ENCODE peak calls at places on chromosomes 5 and 9, in five cellular contexts. G, F, H, X and M are unnamed samples.

GRCh38 chr9:95494022-95494415 is 22.8 kb downstream of the PTCH1 start:
- DNase-seq in G (peak; percentile 86), F (peak; percentile 94), H (no peak), X (no peak), M (no peak)

GRCh38 chr5:159536626-159537025 is 206.3 kb upstream of the IL12B start:
- DNase-seq in G (no peak), F (no peak), H (no peak), X (no peak), M (no peak)

GRCh38 chr9:101201626-101202025 is 173.1 kb downstream of the PLPPR1 start:
- DNase-seq in G (no peak), F (no peak), H (no peak), X (no peak), M (no peak)

GRCh38 chr5:398475-399295 is 44.3 kb upstream of the EXOC3 start:
- DNase-seq in G (no peak), F (no peak), H (no peak), X (no peak), M (no peak)

GRCh38 chr5:56440871-56441740 is 208.0 kb upstream of the ANKRD55 start:
- DNase-seq in G (no peak), F (no peak), H (peak; percentile 88), X (no peak), M (no peak)

GRCh38 chr5:14148890-14149671 is 5.9 kb downstream of the TRIO start:
- DNase-seq in G (no peak), F (no peak), H (no peak), X (no peak), M (no peak)

GRCh38 chr9:76109953-76110352 is 219.5 kb downstream of the PCSK5 start:
- DNase-seq in G (no peak), F (no peak), H (peak; percentile 22), X (no peak), M (no peak)

GRCh38 chr9:127201071-127201541 is 63.5 kb upstream of the GARNL3 start:
- DNase-seq in G (no peak), F (no peak), H (peak; percentile 29), X (no peak), M (no peak)

GRCh38 chr9:77616191-77616590 is 31.9 kb downstream of the GNA14 start:
- DNase-seq in G (no peak), F (no peak), H (no peak), X (peak; percentile 64), M (no peak)

GRCh38 chr9:113541019-113541900 is 77.7 kb downstream of the RGS3 start:
- DNase-seq in G (peak; percentile 52), F (peak; percentile 88), H (peak; percentile 55), X (peak; percentile 42), M (no peak)

GRCh38 chr5:137142371-137143243 is 356.5 kb downstream of the SPOCK1 start:
- DNase-seq in G (no peak), F (peak; percentile 96), H (peak; percentile 94), X (no peak), M (no peak)

GRCh38 chr9:132114102-132114707 is 34.5 kb upstream of the MED27 start:
- DNase-seq in G (no peak), F (peak; percentile 56), H (peak; percentile 60), X (peak; percentile 52), M (peak; percentile 45)

GRCh38 chr9:114518599-114519022 is 13.3 kb upstream of the WHRN start:
- DNase-seq in G (no peak), F (no peak), H (no peak), X (no peak), M (no peak)

GRCh38 chr5:143499480-143500114 is 96.1 kb upstream of the NR3C1 start:
- DNase-seq in G (peak; percentile 16), F (peak; percentile 51), H (no peak), X (no peak), M (no peak)

GRCh38 chr9:126261584-126262356 is 64.9 kb upstream of the MVB12B start:
- DNase-seq in G (no peak), F (no peak), H (no peak), X (no peak), M (no peak)

GRCh38 chr5:149829954-149830353 is 99.8 kb downstream of the PPARGC1B start:
- DNase-seq in G (peak; percentile 37), F (peak; percentile 66), H (no peak), X (no peak), M (no peak)

GRCh38 chr9:37382161-37382981 is 40.1 kb upstream of the GRHPR start:
- DNase-seq in G (peak; percentile 71), F (peak; percentile 91), H (no peak), X (no peak), M (no peak)

GRCh38 chr9:133862585-133863041 is 124.5 kb upstream of the SARDH start:
- DNase-seq in G (no peak), F (no peak), H (no peak), X (no peak), M (no peak)

GRCh38 chr5:172499287-172499686 is 45.0 kb upstream of the SH3PXD2B start:
- DNase-seq in G (no peak), F (no peak), H (no peak), X (no peak), M (no peak)

GRCh38 chr5:4113905-4114304 is 518.3 kb downstream of the IRX1 start:
- DNase-seq in G (no peak), F (no peak), H (no peak), X (no peak), M (no peak)

GRCh38 chr5:133116601-133117000 is 64.8 kb downstream of the HSPA4 start:
- DNase-seq in G (no peak), F (peak; percentile 37), H (no peak), X (no peak), M (no peak)

GRCh38 chr5:154937186-154937717 is 759 bp downstream of the GEMIN5 start:
- DNase-seq in G (no peak), F (peak; percentile 44), H (peak; percentile 17), X (no peak), M (no peak)

GRCh38 chr5:154940375-154940771 is 500 bp upstream of the MRPL22 start:
- DNase-seq in G (no peak), F (no peak), H (no peak), X (no peak), M (no peak)

GRCh38 chr5:154934881-154935280 is 3.1 kb downstream of the GEMIN5 start:
- DNase-seq in G (no peak), F (no peak), H (no peak), X (no peak), M (no peak)

GRCh38 chr5:154940772-154941620 is at the start of gene MRPL22:
- DNase-seq in G (peak; percentile 94), F (peak; percentile 97), H (peak; percentile 93), X (peak; percentile 95), M (peak; percentile 94)

GRCh38 chr5:154937718-154938466 is at the start of gene GEMIN5:
- DNase-seq in G (peak; percentile 91), F (peak; percentile 96), H (peak; percentile 78), X (peak; percentile 88), M (peak; percentile 86)
- H3K4me2 ChIP-seq in G (peak within 1 kb of the TSS; percentile 92), F (peak within 1 kb of the TSS; percentile 80), H (peak within 1 kb of the TSS; percentile 98), X (peak within 1 kb of the TSS; percentile 96), M (peak within 1 kb of the TSS; percentile 82)

GRCh38 chr9:87656485-87656884 is 69.4 kb upstream of the CTSL start:
- DNase-seq in G (no peak), F (peak; percentile 7), H (peak; percentile 56), X (peak; percentile 67), M (no peak)
- H4K20me1 ChIP-seq in G (no peaks in the 10 kb centered on the region), F (no peaks in the 10 kb centered on the region), H (no peaks in the 10 kb centered on the region), X (no peaks in the 10 kb centered on the region), M (no peaks in the 10 kb centered on the region)

GRCh38 chr5:178078197-178078995 is 34.9 kb upstream of the N4BP3 start:
- DNase-seq in G (no peak), F (no peak), H (peak; percentile 82), X (no peak), M (no peak)
- H3K4me2 ChIP-seq in G (no peak overlapping the region), F (no peak overlapping the region), H (no peak overlapping the region), X (no peak overlapping the region), M (no peak overlapping the region)

GRCh38 chr5:181236954-181237641 is 6.6 kb downstream of the RACK1 start:
- DNase-seq in G (no peak), F (no peak), H (no peak), X (no peak), M (no peak)
- H4K20me1 ChIP-seq in G (peaks cover 39% of the 10 kb centered on the region), F (peaks cover 35% of the 10 kb centered on the region), H (peaks cover 87% of the 10 kb centered on the region), X (peaks cover 5% of the 10 kb centered on the region), M (peaks cover 50% of the 10 kb centered on the region)

GRCh38 chr5:6804766-6805165 is 91.5 kb downstream of the TENT4A start:
- DNase-seq in G (no peak), F (no peak), H (peak; percentile 33), X (no peak), M (no peak)
- H3K4me2 ChIP-seq in G (no peak overlapping the region), F (no peak overlapping the region), H (no peak overlapping the region), X (no peak overlapping the region), M (no peak overlapping the region)

GRCh38 chr9:69192214-69192613 is 18.1 kb downstream of the TJP2 start:
- DNase-seq in G (no peak), F (no peak), H (no peak), X (no peak), M (no peak)
- H4K20me1 ChIP-seq in G (no peaks in the 10 kb centered on the region), F (peaks cover 5% of the 10 kb centered on the region), H (peaks cover 18% of the 10 kb centered on the region), X (no peaks in the 10 kb centered on the region), M (no peaks in the 10 kb centered on the region)

DNA sequence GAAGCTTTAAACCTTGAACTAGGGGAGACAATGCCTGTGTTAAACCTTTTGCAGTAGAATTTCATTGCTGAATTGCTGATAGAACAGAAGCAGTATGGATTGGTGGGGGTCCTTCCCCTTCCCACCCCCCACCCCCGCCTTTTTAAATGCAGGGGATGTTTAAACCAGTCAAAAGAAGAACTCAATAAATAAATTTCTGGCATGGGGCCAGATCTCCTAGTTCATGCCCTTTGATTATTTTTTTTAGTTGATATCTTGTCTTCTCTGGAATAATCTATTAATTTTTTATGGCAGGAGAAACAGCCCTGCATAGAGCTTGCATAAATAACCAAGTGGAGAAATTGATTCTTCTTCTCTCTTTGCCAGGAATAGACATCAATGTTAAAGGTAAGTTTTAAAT is 72.8 kb downstream of the SLF1 start:
- DNase-seq in G (no peak), F (no peak), H (no peak), X (no peak), M (no peak)
- H3K4me2 ChIP-seq in G (no peak overlapping the region), F (no peak overlapping the region), H (no peak overlapping the region), X (no peak overlapping the region), M (no peak overlapping the region)

GRCh38 chr5:134582281-134582680 is 50.3 kb downstream of the SAR1B start:
- DNase-seq in G (no peak), F (no peak), H (no peak), X (no peak), M (no peak)
- H4K20me1 ChIP-seq in G (no peaks in the 10 kb centered on the region), F (peaks cover 16% of the 10 kb centered on the region), H (no peaks in the 10 kb centered on the region), X (no peaks in the 10 kb centered on the region), M (peaks cover 26% of the 10 kb centered on the region)